ENCODE peak calls at places on chromosomes 12 and 14, in six cellular contexts. X is lower leg skin; T is astrocyte; F is AG09309; A is CD8-positive, alpha-beta T cell; D is heart right ventricle. N is an unnamed sample.

GRCh38 chr14:55807536-55807935 is 227.5 kb downstream of the KTN1 start:
- DNase-seq in D (no peak), A (no peak), T (no peak), X (no peak), F (no peak), N (no peak)

GRCh38 chr12:30643366-30643765 is 52.3 kb downstream of the IPO8 start:
- DNase-seq in T (no peak), F (no peak), D (no peak), A (no peak), X (no peak), N (no peak)

GRCh38 chr12:46473634-46474201 is 101.1 kb upstream of the SLC38A2 start:
- DNase-seq in F (peak; percentile 84), T (peak; percentile 94), X (peak; percentile 62), D (peak; percentile 41), A (no peak), N (peak; percentile 94)

GRCh38 chr12:5022465-5023061 is 21.1 kb upstream of the KCNA5 start:
- DNase-seq in X (no peak), D (peak; percentile 47), A (peak; percentile 19), F (no peak), T (peak; percentile 13), N (peak; percentile 37)

GRCh38 chr12:92078167-92079053 is 67.2 kb downstream of the BTG1 start:
- DNase-seq in T (peak; percentile 91), D (no peak), A (no peak), X (peak; percentile 84), F (peak; percentile 99), N (peak; percentile 100)

GRCh38 chr14:90424686-90425255 is 27.9 kb downstream of the CALM1 start:
- DNase-seq in D (no peak), X (no peak), A (no peak), F (no peak), T (no peak), N (no peak)

GRCh38 chr14:75141967-75142366 is 15.1 kb upstream of the NEK9 start:
- DNase-seq in D (no peak), X (no peak), F (no peak), A (peak; percentile 35), T (peak; percentile 26), N (peak; percentile 53)

GRCh38 chr12:47411961-47412360 is 293.9 kb downstream of the RPAP3 start:
- DNase-seq in D (no peak), F (no peak), X (no peak), A (no peak), T (peak; percentile 60), N (peak; percentile 56)

GRCh38 chr14:85471744-85472143 is 58.2 kb upstream of the FLRT2 start:
- DNase-seq in T (peak; percentile 98), X (no peak), D (no peak), A (no peak), F (peak; percentile 62), N (peak; percentile 92)

GRCh38 chr14:102047808-102048540 is 38.9 kb downstream of the HSP90AA1 start:
- DNase-seq in X (no peak), T (no peak), A (no peak), F (no peak), D (no peak), N (no peak)

GRCh38 chr14:101478796-101479410 is 82.4 kb upstream of the DIO3 start:
- DNase-seq in D (no peak), F (no peak), X (no peak), A (no peak), T (no peak), N (no peak)

GRCh38 chr12:19792028-19792427 is 352.7 kb downstream of the AEBP2 start:
- DNase-seq in X (no peak), T (no peak), D (no peak), A (no peak), F (no peak), N (no peak)

GRCh38 chr14:63701614-63702291 is 26.1 kb downstream of the SGPP1 start:
- DNase-seq in T (no peak), A (no peak), D (no peak), F (no peak), X (no peak), N (no peak)

GRCh38 chr12:94429191-94429590 is 30.5 kb downstream of the CEP83 start:
- DNase-seq in F (no peak), X (no peak), D (no peak), T (no peak), A (no peak), N (no peak)

GRCh38 chr14:23481362-23481970 is 12.0 kb downstream of the NGDN start:
- DNase-seq in F (no peak), A (no peak), X (no peak), D (no peak), T (no peak), N (no peak)

GRCh38 chr12:27979145-27979544 is 6.6 kb upstream of the PTHLH start:
- DNase-seq in A (no peak), T (no peak), D (no peak), X (no peak), F (no peak), N (peak; percentile 52)

GRCh38 chr12:55036326-55036725 is 16.6 kb downstream of the NEUROD4 start:
- DNase-seq in F (no peak), A (no peak), D (no peak), T (no peak), X (no peak), N (no peak)
- H3K4me3 ChIP-seq in F (no peak overlapping the region), A (peak overlapping the region; percentile 17), D (no peak overlapping the region), T (no peak overlapping the region), X (no peak overlapping the region), N (no peak overlapping the region)

GRCh38 chr12:81465881-81466280 is 293.3 kb downstream of the PPFIA2 start:
- DNase-seq in X (no peak), T (no peak), D (no peak), F (no peak), A (no peak), N (no peak)

GRCh38 chr12:81465191-81465590 is 294.0 kb downstream of the PPFIA2 start:
- DNase-seq in A (no peak), X (no peak), F (no peak), T (no peak), D (no peak), N (no peak)

GRCh38 chr12:81461163-81461562 is 298.0 kb downstream of the PPFIA2 start:
- DNase-seq in D (no peak), T (no peak), X (no peak), F (no peak), A (no peak), N (no peak)
- TF ChIP-seq CTCF in D (no peak), T (peak; percentile 3), X (no peak), F (no peak), A (no peak), N (no peak)

GRCh38 chr12:126191037-126191891 is 1126.0 kb downstream of the AACS start:
- DNase-seq in F (no peak), X (no peak), A (no peak), D (no peak), T (peak; percentile 4), N (no peak)
- H3K4me3 ChIP-seq in F (no peak overlapping the region), X (no peak overlapping the region), A (no peak overlapping the region), D (no peak overlapping the region), T (peak overlapping the region; percentile 49), N (no peak overlapping the region)

DNA sequence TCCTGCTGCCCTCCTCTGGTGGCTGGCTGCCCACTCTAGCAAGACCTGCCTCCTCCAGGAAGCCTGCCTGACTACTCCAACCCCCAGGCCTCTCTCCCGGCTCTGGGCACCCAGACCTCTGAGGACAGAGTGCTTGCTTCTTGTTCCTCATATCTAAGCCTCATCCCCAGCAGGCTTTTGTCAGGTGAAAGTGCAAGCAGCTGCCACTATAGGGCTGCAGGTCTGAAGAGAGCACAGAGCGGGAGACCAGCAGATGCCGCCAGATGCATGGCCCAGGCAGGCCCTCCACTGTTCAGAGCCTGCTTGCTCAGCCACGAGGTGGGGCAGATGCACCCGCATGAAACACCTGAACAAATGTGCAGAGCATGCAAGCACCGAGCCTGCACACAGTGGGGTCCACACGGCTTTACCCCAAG is 73.0 kb downstream of the SERPINA3 start:
- DNase-seq in D (no peak), A (no peak), T (no peak), F (no peak), X (no peak), N (no peak)
- TF ChIP-seq CTCF in D (no peak), A (no peak), T (no peak), F (no peak), X (no peak), N (no peak)

DNA sequence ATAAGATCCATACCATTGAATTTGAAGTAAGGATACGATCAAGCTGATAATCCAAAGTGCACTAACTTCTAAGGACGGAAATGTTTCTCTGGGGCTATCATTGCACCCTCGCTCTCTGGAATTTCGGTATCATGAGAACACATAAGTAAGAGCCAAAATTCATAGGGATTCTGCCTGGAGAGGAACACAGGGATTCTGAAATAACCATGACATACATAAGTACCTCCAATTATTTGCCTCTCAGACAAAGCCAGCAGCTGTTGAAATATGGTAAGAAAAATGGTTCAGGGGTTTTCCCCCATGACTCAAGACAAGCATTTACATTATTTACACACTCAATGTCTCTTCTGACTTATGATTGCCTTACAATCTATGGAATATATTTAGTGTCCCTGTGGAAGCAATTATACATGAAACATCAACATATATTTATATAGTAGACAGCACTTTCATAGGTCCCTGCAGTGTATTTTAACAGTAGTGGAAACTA is 1123.6 kb upstream of the SEL1L start:
- DNase-seq in D (no peak), X (no peak), F (no peak), T (no peak), A (no peak), N (no peak)
- H3K4me3 ChIP-seq in D (no peak overlapping the region), X (no peak overlapping the region), F (no peak overlapping the region), T (no peak overlapping the region), A (no peak overlapping the region), N (no peak overlapping the region)

GRCh38 chr12:67807808-67808207 is 159.3 kb downstream of the DYRK2 start:
- DNase-seq in A (no peak), F (no peak), X (no peak), T (peak; percentile 42), D (no peak), N (peak; percentile 10)
- TF ChIP-seq CTCF in A (no peak), F (no peak), X (no peak), T (no peak), D (no peak), N (no peak)